ENCODE peak calls at places on chromosomes 1 and 21, in four cellular contexts. N is H1, F is GM12878, T is K562. A is an unnamed sample.

GRCh38 chr1:10308001-10308400 is 90.9 kb upstream of the PGD start:
- DNase-seq in F (no peak), N (no peak), T (no peak), A (no peak)

GRCh38 chr1:205669341-205670142 is 10.8 kb downstream of the SLC45A3 start:
- DNase-seq in N (no peak), T (no peak), F (no peak), A (no peak)

GRCh38 chr1:4366091-4366490 is 288.3 kb upstream of the AJAP1 start:
- DNase-seq in T (no peak), F (no peak), N (no peak), A (no peak)

GRCh38 chr1:66335859-66336640 is 197.9 kb upstream of the SGIP1 start:
- DNase-seq in F (peak; percentile 97), T (no peak), N (no peak), A (peak; percentile 61)

GRCh38 chr1:64654519-64655341 is 90.1 kb upstream of the RAVER2 start:
- DNase-seq in F (no peak), T (no peak), N (no peak), A (peak; percentile 23)

GRCh38 chr1:177948336-177948972 is 21.4 kb downstream of the SEC16B start:
- DNase-seq in N (peak; percentile 29), F (no peak), T (peak; percentile 54), A (peak; percentile 65)

GRCh38 chr1:36136535-36136934 is 11.5 kb upstream of the COL8A2 start:
- DNase-seq in N (no peak), T (no peak), F (no peak), A (peak; percentile 92)

GRCh38 chr21:17479606-17480005 is 33.2 kb upstream of the CXADR start:
- DNase-seq in T (no peak), F (no peak), N (no peak), A (no peak)

GRCh38 chr21:34524671-34525601 is 12.9 kb upstream of the KCNE1 start:
- DNase-seq in N (no peak), T (no peak), F (no peak), A (peak; percentile 84)

DNA sequence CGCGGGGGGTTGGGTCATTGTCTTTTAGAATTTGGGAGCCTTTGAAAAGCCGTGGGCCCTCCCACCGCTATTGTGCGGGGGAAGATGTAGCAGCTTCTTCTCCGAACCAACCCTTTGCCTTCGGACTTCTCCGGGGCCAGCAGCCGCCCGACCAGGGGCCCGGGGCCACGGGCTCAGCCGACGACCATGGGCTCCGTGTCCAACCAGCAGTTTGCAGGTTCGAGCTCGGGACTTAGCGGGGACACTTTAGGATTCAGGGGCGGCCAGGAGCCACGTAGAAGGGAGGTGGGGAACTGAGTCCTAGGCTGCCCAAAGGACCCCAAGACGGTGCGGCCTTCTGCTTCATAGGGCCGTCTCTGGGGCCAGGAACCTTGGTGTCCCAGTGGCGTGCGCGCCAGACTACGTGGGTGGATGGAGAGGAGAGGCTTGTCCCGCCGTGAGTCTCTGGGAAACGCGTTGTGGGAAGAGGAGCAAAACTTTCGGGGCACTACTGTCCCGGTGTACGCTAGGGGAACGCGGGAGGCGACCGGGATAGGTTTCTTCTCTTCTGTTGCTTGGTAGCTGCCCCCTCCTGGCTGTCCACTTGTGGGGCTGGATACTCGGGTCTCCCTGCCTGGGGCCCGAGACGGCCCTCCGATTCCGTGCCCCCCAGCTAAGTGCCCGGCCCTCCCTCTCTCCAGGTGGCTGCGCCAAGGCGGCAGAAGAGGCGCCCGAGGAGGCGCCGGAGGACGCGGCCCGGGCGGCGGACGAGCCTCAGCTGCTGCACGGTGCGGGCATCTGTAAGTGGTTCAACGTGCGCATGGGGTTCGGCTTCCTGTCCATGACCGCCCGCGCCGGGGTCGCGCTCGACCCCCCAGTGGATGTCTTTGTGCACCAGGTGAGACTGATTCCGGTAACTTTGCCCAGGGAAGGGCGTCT is at the start of gene LIN28A:
- DNase-seq in F (no peak), T (no peak), N (no peak), A (no peak)
- TF ChIP-seq CHD1 in F (no peak), T (no peak), N (peak; percentile 51), A (no peak)

GRCh38 chr1:18314399-18314798 is 166.3 kb upstream of the KLHDC7A start:
- DNase-seq in F (no peak), T (no peak), N (no peak), A (no peak)

GRCh38 chr1:18312961-18313360 is 167.8 kb upstream of the KLHDC7A start:
- DNase-seq in T (no peak), F (no peak), N (no peak), A (no peak)

GRCh38 chr1:18315449-18315848 is 165.3 kb upstream of the KLHDC7A start:
- DNase-seq in N (no peak), F (no peak), T (no peak), A (no peak)

GRCh38 chr1:18316764-18317163 is 164.0 kb upstream of the KLHDC7A start:
- DNase-seq in T (no peak), N (no peak), F (no peak), A (no peak)

DNA sequence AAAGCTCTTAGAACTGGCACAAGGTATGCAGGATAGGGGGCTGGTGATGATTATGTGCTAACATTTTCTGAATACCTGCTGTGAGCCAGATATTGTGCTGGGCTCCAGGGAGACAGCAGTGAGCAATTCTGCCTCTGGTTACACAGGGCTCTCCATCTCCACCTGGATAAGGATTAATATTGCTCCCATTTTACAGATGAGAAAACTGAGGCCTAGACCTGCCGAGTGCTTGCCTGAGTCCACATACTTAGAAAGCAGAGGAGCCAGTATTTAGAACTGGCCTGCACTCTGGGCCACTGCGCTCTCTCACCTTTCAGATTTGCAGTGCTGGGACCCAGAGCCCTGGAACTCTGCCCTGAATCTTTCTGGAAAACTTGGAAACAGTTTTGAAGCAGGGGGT is 167.2 kb upstream of the KLHDC7A start:
- DNase-seq in N (no peak), T (no peak), F (no peak), A (no peak)
- TF ChIP-seq CHD1 in N (no peak), T (no peak), F (no peak), A (no peak)

DNA sequence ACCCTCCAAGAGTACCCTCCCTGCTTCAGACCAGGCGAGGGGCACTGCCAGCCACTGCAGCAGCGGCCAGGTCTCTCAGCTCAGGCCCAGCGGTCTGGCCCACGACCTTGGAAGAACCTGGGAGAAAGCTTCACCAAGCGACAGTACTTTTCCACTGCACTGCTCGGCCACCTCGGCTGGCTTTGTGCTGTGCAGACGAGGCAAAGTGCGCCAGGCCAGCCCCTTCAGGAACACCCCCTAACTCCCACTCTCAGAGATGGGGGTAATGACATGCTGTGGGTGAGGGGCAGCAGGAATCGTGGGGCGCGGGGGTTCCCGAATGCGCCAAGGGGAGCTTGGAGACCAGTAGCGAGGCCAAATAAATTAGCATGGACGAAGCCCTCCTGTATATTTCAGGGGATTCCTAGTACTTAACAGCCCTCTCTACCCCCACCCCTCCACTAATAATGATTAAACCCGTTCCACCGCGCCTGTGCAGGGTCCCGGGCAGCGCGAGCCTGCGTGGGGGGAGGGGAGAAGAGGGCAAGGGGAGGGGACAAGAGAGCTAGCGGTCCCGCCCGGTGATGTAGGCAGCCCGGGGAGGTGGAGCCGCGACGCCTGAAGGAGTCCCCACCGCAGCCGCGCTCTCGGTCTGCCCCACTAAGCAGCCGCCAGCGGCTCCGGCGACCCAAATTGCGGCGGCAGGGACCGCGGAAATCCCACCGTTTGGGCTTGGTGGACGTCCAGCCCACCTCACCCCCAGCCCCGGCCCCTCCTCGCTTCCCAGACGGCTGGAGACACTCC is at the start of gene FAM43B:
- DNase-seq in F (no peak), T (peak; percentile 44), N (no peak), A (no peak)
- TF ChIP-seq CHD1 in F (no peak), T (no peak), N (no peak), A (no peak)

GRCh38 chr1:3146458-3146857 is 77.5 kb downstream of the PRDM16 start:
- DNase-seq in T (no peak), F (no peak), N (no peak), A (no peak)
- TF ChIP-seq CHD1 in T (no peak), F (no peak), N (no peak), A (no peak)

GRCh38 chr1:19433610-19433999 is 51.7 kb downstream of the CAPZB start:
- DNase-seq in T (no peak), N (no peak), F (no peak), A (peak; percentile 48)

GRCh38 chr1:19427087-19427781 is 58.1 kb downstream of the CAPZB start:
- DNase-seq in N (no peak), T (no peak), F (no peak), A (peak; percentile 87)

GRCh38 chr1:19429611-19430010 is 55.7 kb downstream of the CAPZB start:
- DNase-seq in N (no peak), T (no peak), F (no peak), A (no peak)

GRCh38 chr1:19432943-19433609 is 52.3 kb downstream of the CAPZB start:
- DNase-seq in T (no peak), N (no peak), F (no peak), A (peak; percentile 56)

GRCh38 chr1:19430121-19431068 is 54.9 kb downstream of the CAPZB start:
- DNase-seq in N (no peak), T (no peak), F (no peak), A (peak; percentile 80)
- TF ChIP-seq CHD1 in N (no peak), T (no peak), F (no peak), A (no peak)

GRCh38 chr1:210556475-210556874 is 227.8 kb downstream of the HHAT start:
- DNase-seq in F (no peak), N (no peak), T (no peak), A (no peak)

GRCh38 chr1:210557426-210558077 is 228.8 kb downstream of the HHAT start:
- DNase-seq in T (peak; percentile 2), F (no peak), N (no peak), A (no peak)

GRCh38 chr1:210554382-210554781 is 225.7 kb downstream of the HHAT start:
- DNase-seq in F (no peak), T (no peak), N (no peak), A (no peak)

GRCh38 chr1:210558302-210558701 is 229.6 kb downstream of the HHAT start:
- DNase-seq in N (no peak), F (no peak), T (peak; percentile 75), A (peak; percentile 4)
- TF ChIP-seq CHD1 in N (no peak), F (no peak), T (no peak), A (no peak)

GRCh38 chr1:152941037-152941700 is 5.8 kb upstream of the SPRR5 start:
- DNase-seq in F (no peak), T (no peak), N (no peak), A (no peak)
- TF ChIP-seq CHD1 in F (no peak), T (no peak), N (no peak), A (no peak)

DNA sequence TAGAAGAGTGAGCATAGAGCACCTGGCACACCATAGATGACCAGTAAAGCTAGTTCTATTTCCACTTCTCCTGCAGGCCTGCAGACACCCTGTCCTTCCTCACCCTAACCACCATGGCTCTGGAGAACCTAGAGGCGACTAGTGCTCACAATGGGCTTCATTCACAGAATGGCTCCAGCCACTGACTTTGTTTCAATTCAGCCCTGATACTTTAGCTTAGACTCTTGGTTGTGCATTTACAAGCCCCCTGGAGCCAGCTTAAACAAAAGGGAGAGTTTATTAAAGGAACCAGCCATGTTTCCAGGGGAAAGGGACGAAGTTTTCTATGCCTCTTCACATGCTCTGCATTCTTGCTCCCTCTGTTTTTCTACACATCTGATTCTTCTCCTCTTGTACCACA is 123.7 kb downstream of the NAV1 start:
- DNase-seq in T (no peak), N (no peak), F (no peak), A (no peak)
- TF ChIP-seq CHD1 in T (no peak), N (no peak), F (no peak), A (no peak)

GRCh38 chr1:46172321-46172720 is 2.6 kb upstream of the TSPAN1 start:
- DNase-seq in T (no peak), F (no peak), N (no peak), A (no peak)
- TF ChIP-seq CHD1 in T (no peak), F (no peak), N (no peak), A (no peak)

GRCh38 chr1:202599669-202600431 is 110.4 kb downstream of the SYT2 start:
- DNase-seq in N (peak; percentile 51), F (no peak), T (peak; percentile 74), A (peak; percentile 84)
- TF ChIP-seq CHD1 in N (no peak), F (no peak), T (no peak), A (no peak)